ENCODE peak calls at places on chromosomes 4 and X, in four cellular contexts. M is dorsolateral prefrontal cortex, W is lower lobe of right lung, P is colonic mucosa. U is an unnamed sample.

GRCh38 chrX:55279832-55280231 is 15.1 kb upstream of the PAGE3 start:
- DNase-seq in M (no peak), W (no peak), P (no peak), U (no peak)

GRCh38 chrX:55908685-55909212 is 191.2 kb downstream of the RRAGB start:
- DNase-seq in M (no peak), W (no peak), P (peak; percentile 63), U (no peak)

GRCh38 chrX:50648151-50648550 is 165.8 kb downstream of the SHROOM4 start:
- DNase-seq in M (no peak), W (no peak), P (no peak), U (no peak)

GRCh38 chrX:67544871-67545771 is 1.3 kb downstream of the AR start:
- DNase-seq in M (peak; percentile 17), W (peak; percentile 34), P (no peak), U (no peak)

GRCh38 chr4:39166177-39166576 is 16.2 kb upstream of the WDR19 start:
- DNase-seq in M (no peak), W (no peak), P (no peak), U (no peak)

GRCh38 chrX:24117288-24117687 is 32.2 kb upstream of the ZFX start:
- DNase-seq in M (no peak), W (no peak), P (peak; percentile 18), U (no peak)

GRCh38 chr4:123833156-123833555 is 436.6 kb downstream of the SPRY1 start:
- DNase-seq in M (no peak), W (no peak), P (no peak), U (no peak)

GRCh38 chr4:24743931-24744330 is 51.4 kb upstream of the SOD3 start:
- DNase-seq in M (no peak), W (no peak), P (no peak), U (no peak)

GRCh38 chr4:71833175-71833900 is 49.5 kb upstream of the GC start:
- DNase-seq in M (no peak), W (peak; percentile 68), P (peak; percentile 64), U (no peak)

GRCh38 chr4:16608123-16608522 is 290.3 kb downstream of the LDB2 start:
- DNase-seq in M (no peak), W (no peak), P (no peak), U (no peak)

GRCh38 chrX:138067415-138067814 is 501.5 kb downstream of the ZIC3 start:
- DNase-seq in M (no peak), W (no peak), P (no peak), U (no peak)

GRCh38 chr4:53844133-53844532 is 220.3 kb downstream of the CHIC2 start:
- DNase-seq in M (no peak), W (no peak), P (no peak), U (no peak)

GRCh38 chr4:160514126-160514525 is 1411.2 kb downstream of the RAPGEF2 start:
- DNase-seq in M (no peak), W (no peak), P (no peak), U (no peak)

GRCh38 chr4:61200991-61201526 is 933 bp downstream of the ADGRL3 start:
- DNase-seq in M (no peak), W (no peak), P (no peak), U (no peak)

GRCh38 chr4:153142700-153143438 is 61.4 kb upstream of the TRIM2 start:
- DNase-seq in M (peak; percentile 52), W (peak; percentile 80), P (peak; percentile 92), U (peak; percentile 35)

GRCh38 chrX:49853661-49854060 is 24.6 kb downstream of the PAGE4 start:
- DNase-seq in M (no peak), W (no peak), P (no peak), U (no peak)

GRCh38 chr4:186266699-186267467 is 894 bp downstream of the F11 start:
- DNase-seq in M (no peak), W (peak; percentile 63), P (no peak), U (no peak)

GRCh38 chr4:82710202-82710929 is 88.2 kb downstream of the SCD5 start:
- DNase-seq in M (peak; percentile 47), W (no peak), P (no peak), U (no peak)

GRCh38 chrX:115419094-115419493 is 129.6 kb downstream of the LUZP4 start:
- DNase-seq in M (no peak), W (no peak), P (no peak), U (no peak)

GRCh38 chr4:176792348-176793059 is at the start of gene VEGFC:
- DNase-seq in M (peak; percentile 23), W (peak; percentile 66), P (peak; percentile 24), U (no peak)

GRCh38 chrX:24846551-24847170 is 152.9 kb downstream of the POLA1 start:
- DNase-seq in M (no peak), W (no peak), P (no peak), U (no peak)

GRCh38 chr4:89114100-89114499 is 2.8 kb downstream of the TIGD2 start:
- DNase-seq in M (no peak), W (no peak), P (no peak), U (no peak)

GRCh38 chrX:54452920-54453319 is 12.7 kb downstream of the TSR2 start:
- DNase-seq in M (no peak), W (no peak), P (no peak), U (no peak)

DNA sequence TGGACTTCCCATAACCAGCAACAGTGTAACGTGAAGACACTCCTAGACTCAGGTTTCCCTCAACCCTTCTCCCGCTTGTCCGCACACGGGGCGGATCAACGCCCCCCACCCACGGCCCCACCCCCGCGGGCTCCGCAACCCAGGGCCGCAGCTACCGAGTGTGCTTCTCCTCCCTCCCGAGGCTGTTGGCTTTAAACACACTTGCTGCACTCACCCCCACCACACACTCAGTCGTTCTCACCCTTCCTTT is 50.4 kb upstream of the BCOR start:
- DNase-seq in M (no peak), W (no peak), P (no peak), U (no peak)
- H3K27me3 ChIP-seq in M (peaks cover 100% of the 10 kb centered on the region), W (no peaks in the 10 kb centered on the region), P (peaks cover 61% of the 10 kb centered on the region), U (no peaks in the 10 kb centered on the region)

GRCh38 chrX:119150163-119151135 is 22.8 kb upstream of the KIAA1210 start:
- DNase-seq in M (no peak), W (no peak), P (no peak), U (no peak)

GRCh38 chrX:119147486-119147885 is 19.9 kb upstream of the KIAA1210 start:
- DNase-seq in M (no peak), W (no peak), P (no peak), U (no peak)

DNA sequence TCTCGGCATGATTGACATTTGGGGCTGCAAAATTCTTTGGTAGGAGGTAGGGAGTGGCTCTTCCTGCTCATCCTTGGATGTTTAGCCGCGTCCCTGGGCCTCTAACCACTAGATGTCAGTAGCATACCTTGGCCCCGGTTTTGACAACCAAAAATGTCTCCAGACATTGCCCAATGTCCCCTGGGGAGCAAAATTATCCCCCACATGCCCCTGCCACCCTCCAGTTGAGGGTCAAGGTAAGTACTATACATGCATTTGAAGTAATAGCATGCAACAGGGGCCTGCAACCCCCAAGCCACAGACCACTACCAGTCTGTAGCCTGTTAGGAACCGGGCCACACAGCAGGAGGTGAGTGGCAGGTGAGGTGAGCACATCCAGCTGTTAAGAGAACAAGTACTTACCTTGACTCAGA is 17.6 kb upstream of the KIAA1210 start:
- DNase-seq in M (no peak), W (no peak), P (peak; percentile 24), U (no peak)
- TF ChIP-seq CTCF in M (no peak), W (no peak), P (no peak), U (no peak)

GRCh38 chrX:133543654-133544053 is 128.4 kb upstream of the GPC4 start:
- DNase-seq in M (no peak), W (no peak), P (no peak), U (no peak)
- H3K27ac ChIP-seq in M (no peak overlapping the region), W (no peak overlapping the region), P (no peak overlapping the region), U (no peak overlapping the region)

GRCh38 chrX:131083510-131084142 is 25.5 kb downstream of the ARHGAP36 start:
- DNase-seq in M (no peak), W (no peak), P (no peak), U (no peak)
- H3K27me3 ChIP-seq in M (peaks cover 99% of the 10 kb centered on the region), W (peaks cover 19% of the 10 kb centered on the region), P (peaks cover 25% of the 10 kb centered on the region), U (peaks cover 28% of the 10 kb centered on the region)

DNA sequence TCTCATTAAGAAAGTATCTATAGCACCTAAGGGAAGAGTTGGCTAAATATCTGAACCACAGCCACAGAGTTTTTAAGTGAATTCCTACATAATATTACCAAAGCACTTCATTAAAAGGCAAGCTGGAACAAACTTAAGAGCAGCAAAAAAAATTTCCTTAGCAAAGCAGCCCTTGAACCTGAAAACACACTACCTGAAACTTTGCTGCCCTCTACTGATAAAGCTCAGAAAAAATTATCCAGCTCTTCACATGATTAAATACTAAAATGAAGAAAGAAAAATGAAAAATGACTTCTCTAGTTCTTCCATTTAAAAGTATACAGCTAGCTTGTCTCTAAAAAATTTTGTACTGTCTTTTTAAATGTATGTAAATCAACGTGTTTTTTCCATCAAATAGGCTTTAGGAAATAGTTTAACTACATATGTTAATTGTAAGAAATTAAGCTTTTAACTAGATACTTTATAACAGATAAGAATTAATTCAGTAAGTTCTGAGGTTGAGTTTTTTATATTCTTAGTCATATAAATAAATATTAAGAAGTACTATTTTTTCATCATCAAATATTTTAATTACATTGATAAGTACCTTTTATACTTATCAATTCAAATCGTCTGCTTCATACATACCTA is 156.1 kb downstream of the STPG2 start:
- DNase-seq in M (no peak), W (no peak), P (no peak), U (no peak)
- TF ChIP-seq CTCF in M (peak; percentile 42), W (no peak), P (no peak), U (no peak)

GRCh38 chr4:174398728-174399127 is 115.0 kb downstream of the CEP44 start:
- DNase-seq in M (no peak), W (no peak), P (no peak), U (no peak)
- H3K27ac ChIP-seq in M (no peak overlapping the region), W (no peak overlapping the region), P (no peak overlapping the region), U (no peak overlapping the region)

DNA sequence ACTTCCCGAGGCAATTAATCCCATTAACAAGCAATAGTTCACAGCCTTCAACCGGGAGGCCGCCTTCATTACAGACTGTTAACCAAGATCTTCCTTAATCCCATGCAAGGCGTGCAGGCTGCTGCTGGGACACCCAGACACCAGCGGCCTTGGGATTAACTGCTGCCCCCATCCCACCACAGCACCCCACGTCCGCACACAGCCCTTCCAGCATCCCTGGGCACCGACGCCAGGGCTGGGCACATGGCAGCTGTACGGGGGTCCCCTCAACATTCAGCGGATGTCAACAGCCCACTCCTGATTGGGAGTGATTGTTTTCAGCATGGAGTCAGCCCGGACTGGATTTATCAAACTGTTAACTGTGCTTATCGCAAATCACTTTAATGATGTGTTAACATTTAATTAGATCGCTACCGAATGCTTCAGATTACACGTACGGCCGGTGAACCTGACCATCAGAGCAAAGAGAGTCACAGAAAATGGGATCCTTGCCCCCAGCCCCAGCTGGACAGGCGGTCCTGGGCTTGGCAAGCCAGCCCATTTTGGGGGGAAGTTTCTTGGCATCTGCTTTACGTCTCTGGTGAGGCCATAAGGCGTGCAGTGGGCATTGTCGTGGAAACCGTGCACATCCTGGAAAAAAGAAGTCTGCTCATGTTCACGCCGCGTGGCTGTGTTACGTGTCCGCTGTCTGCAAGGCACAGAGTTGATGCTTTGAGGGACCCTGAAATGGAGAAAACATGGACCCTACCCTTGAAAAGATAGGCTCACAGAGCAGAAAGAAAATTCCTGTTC is 126.4 kb downstream of the HMX1 start:
- DNase-seq in M (peak; percentile 6), W (peak; percentile 23), P (no peak), U (no peak)
- H3K27me3 ChIP-seq in M (peaks cover 16% of the 10 kb centered on the region), W (peaks cover 6% of the 10 kb centered on the region), P (no peaks in the 10 kb centered on the region), U (no peaks in the 10 kb centered on the region)

U was measured in CD4-positive, alpha-beta T cell.